ENCODE peak calls at places on chromosome 14, in nine cellular contexts. One of them, this sample, is unnamed.

GRCh38 chr14:78358631-78359030 is 188.5 kb downstream of the NRXN3 start:
- DNase-seq in A549: no peak
- DNase-seq in fibroblast of the aortic adventitia: no peak
- DNase-seq in endothelial cell: no peak
- DNase-seq in ovary: no peak
- DNase-seq in IMR-90: no peak
- DNase-seq in chondrocyte: no peak
- DNase-seq in left ventricle myocardium inferior: no peak
- DNase-seq in AG10803: no peak
- DNase-seq in this sample: no peak

GRCh38 chr14:22394616-22395015 is 194.4 kb downstream of the DAD1 start:
- DNase-seq in endothelial cell: no peak
- DNase-seq in AG10803: no peak
- DNase-seq in chondrocyte: no peak
- DNase-seq in IMR-90: no peak
- DNase-seq in left ventricle myocardium inferior: no peak
- DNase-seq in A549: no peak
- DNase-seq in fibroblast of the aortic adventitia: no peak
- DNase-seq in ovary: no peak
- DNase-seq in this sample: no peak

GRCh38 chr14:104443391-104444158 is 136.0 kb upstream of the C14orf180 start:
- DNase-seq in chondrocyte: no peak
- DNase-seq in ovary: peak
- DNase-seq in A549: no peak
- DNase-seq in endothelial cell: no peak
- DNase-seq in AG10803: no peak
- DNase-seq in IMR-90: no peak
- DNase-seq in left ventricle myocardium inferior: no peak
- DNase-seq in fibroblast of the aortic adventitia: no peak
- DNase-seq in this sample: no peak

GRCh38 chr14:101072945-101073597 is 169.5 kb upstream of the RTL1 start:
- DNase-seq in endothelial cell: peak
- DNase-seq in ovary: peak
- DNase-seq in AG10803: peak
- DNase-seq in left ventricle myocardium inferior: no peak
- DNase-seq in A549: peak
- DNase-seq in fibroblast of the aortic adventitia: peak
- DNase-seq in chondrocyte: peak
- DNase-seq in IMR-90: peak
- DNase-seq in this sample: peak

GRCh38 chr14:30614155-30614554 is 8.0 kb upstream of the SCFD1 start:
- DNase-seq in ovary: no peak
- DNase-seq in fibroblast of the aortic adventitia: no peak
- DNase-seq in A549: no peak
- DNase-seq in IMR-90: no peak
- DNase-seq in AG10803: no peak
- DNase-seq in left ventricle myocardium inferior: no peak
- DNase-seq in endothelial cell: no peak
- DNase-seq in chondrocyte: no peak
- DNase-seq in this sample: no peak

GRCh38 chr14:80575763-80576162 is 364.5 kb upstream of the DIO2 start:
- DNase-seq in left ventricle myocardium inferior: no peak
- DNase-seq in fibroblast of the aortic adventitia: no peak
- DNase-seq in ovary: no peak
- DNase-seq in endothelial cell: no peak
- DNase-seq in IMR-90: no peak
- DNase-seq in chondrocyte: no peak
- DNase-seq in A549: no peak
- DNase-seq in AG10803: no peak
- DNase-seq in this sample: no peak

GRCh38 chr14:88327497-88327896 is 4.4 kb upstream of the KCNK10 start:
- DNase-seq in fibroblast of the aortic adventitia: no peak
- DNase-seq in AG10803: no peak
- DNase-seq in chondrocyte: no peak
- DNase-seq in endothelial cell: no peak
- DNase-seq in A549: no peak
- DNase-seq in IMR-90: no peak
- DNase-seq in ovary: no peak
- DNase-seq in left ventricle myocardium inferior: no peak
- DNase-seq in this sample: no peak

GRCh38 chr14:31326111-31326510 is 94.2 kb downstream of the HEATR5A start:
- DNase-seq in chondrocyte: no peak
- DNase-seq in endothelial cell: no peak
- DNase-seq in A549: no peak
- DNase-seq in IMR-90: peak
- DNase-seq in fibroblast of the aortic adventitia: peak
- DNase-seq in AG10803: peak
- DNase-seq in ovary: no peak
- DNase-seq in left ventricle myocardium inferior: no peak
- DNase-seq in this sample: no peak

GRCh38 chr14:56953884-56954283 is 143.6 kb upstream of the OTX2 start:
- DNase-seq in fibroblast of the aortic adventitia: no peak
- DNase-seq in IMR-90: no peak
- DNase-seq in ovary: no peak
- DNase-seq in left ventricle myocardium inferior: no peak
- DNase-seq in AG10803: no peak
- DNase-seq in A549: no peak
- DNase-seq in chondrocyte: no peak
- DNase-seq in endothelial cell: peak
- DNase-seq in this sample: no peak

GRCh38 chr14:62066304-62066703 is 304.1 kb downstream of the SNAPC1 start:
- DNase-seq in A549: no peak
- DNase-seq in fibroblast of the aortic adventitia: no peak
- DNase-seq in left ventricle myocardium inferior: no peak
- DNase-seq in IMR-90: peak
- DNase-seq in ovary: no peak
- DNase-seq in AG10803: peak
- DNase-seq in chondrocyte: no peak
- DNase-seq in endothelial cell: no peak
- DNase-seq in this sample: peak

GRCh38 chr14:61673305-61673704 is 22.0 kb upstream of the HIF1A start:
- DNase-seq in endothelial cell: no peak
- DNase-seq in chondrocyte: no peak
- DNase-seq in A549: no peak
- DNase-seq in IMR-90: no peak
- DNase-seq in ovary: no peak
- DNase-seq in left ventricle myocardium inferior: no peak
- DNase-seq in fibroblast of the aortic adventitia: no peak
- DNase-seq in AG10803: no peak
- DNase-seq in this sample: no peak

GRCh38 chr14:32933623-32933942 is 5.1 kb upstream of the NPAS3 start:
- DNase-seq in fibroblast of the aortic adventitia: peak
- DNase-seq in endothelial cell: no peak
- DNase-seq in AG10803: peak
- DNase-seq in left ventricle myocardium inferior: no peak
- DNase-seq in IMR-90: no peak
- DNase-seq in ovary: no peak
- DNase-seq in chondrocyte: no peak
- DNase-seq in A549: no peak
- DNase-seq in this sample: peak
- TF ChIP-seq CTCF in fibroblast of the aortic adventitia: peak
- TF ChIP-seq CTCF in endothelial cell: no peak
- TF ChIP-seq CTCF in AG10803: peak
- TF ChIP-seq CTCF in left ventricle myocardium inferior: no peak
- TF ChIP-seq CTCF in IMR-90: peak
- TF ChIP-seq CTCF in ovary: no peak
- TF ChIP-seq CTCF in chondrocyte: peak
- TF ChIP-seq CTCF in A549: no peak
- TF ChIP-seq CTCF in this sample: peak

DNA sequence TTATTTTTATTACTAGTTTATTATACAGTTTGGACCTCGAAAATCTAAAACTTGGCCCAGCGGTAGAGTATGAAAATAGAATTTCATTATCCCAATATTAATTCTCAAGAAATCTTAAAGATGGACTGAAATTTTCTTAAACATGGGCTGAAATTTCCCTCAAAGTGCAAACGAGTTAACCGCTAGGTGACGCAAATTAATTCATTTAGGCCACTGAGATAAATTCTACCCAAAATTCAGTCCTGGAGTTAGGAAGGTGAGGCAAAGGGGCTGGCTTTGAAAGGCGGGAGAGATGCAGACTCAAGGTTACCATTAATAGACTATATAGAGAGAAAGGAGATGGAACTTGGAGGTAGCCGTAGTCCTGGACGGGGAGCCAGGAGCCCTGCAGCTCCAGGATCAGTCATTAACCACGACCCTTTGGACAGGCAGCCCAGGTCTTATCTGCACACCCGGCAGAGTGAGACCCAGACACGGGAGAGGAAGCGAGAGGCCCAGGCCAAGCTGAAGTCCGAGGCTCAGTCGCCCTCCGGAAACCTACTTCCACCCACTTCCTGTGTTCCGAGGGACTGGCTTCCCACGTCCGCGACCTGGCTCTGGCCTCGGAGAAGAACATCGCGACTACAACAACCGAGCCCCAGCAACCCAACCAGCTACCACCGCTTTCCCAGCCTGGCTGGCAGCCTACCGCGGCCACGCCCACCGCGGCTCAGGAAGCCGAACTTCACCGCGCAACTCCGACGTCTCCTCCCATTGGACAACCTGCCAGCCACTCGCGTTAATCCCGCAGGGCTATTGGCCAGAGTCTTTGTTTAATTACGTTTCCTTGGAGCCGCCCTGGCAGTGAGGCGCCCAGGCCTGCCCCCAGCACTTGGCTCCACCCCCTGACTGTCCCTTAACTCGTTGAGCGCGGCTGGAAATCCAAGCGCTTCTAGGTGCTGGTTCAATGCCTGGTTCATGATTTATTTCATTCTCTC is at the start of gene EFCAB11:
- DNase-seq in AG10803: peak
- DNase-seq in chondrocyte: peak
- DNase-seq in ovary: peak
- DNase-seq in left ventricle myocardium inferior: peak
- DNase-seq in IMR-90: peak
- DNase-seq in A549: peak
- DNase-seq in endothelial cell: peak
- DNase-seq in fibroblast of the aortic adventitia: peak
- DNase-seq in this sample: peak
- TF ChIP-seq CTCF in AG10803: no peak
- TF ChIP-seq CTCF in chondrocyte: peak
- TF ChIP-seq CTCF in ovary: no peak
- TF ChIP-seq CTCF in left ventricle myocardium inferior: no peak
- TF ChIP-seq CTCF in IMR-90: peak
- TF ChIP-seq CTCF in A549: peak
- TF ChIP-seq CTCF in endothelial cell: peak
- TF ChIP-seq CTCF in fibroblast of the aortic adventitia: peak
- TF ChIP-seq CTCF in this sample: peak

GRCh38 chr14:74973003-74973614 is 17.7 kb upstream of the PGF start:
- DNase-seq in left ventricle myocardium inferior: peak
- DNase-seq in fibroblast of the aortic adventitia: no peak
- DNase-seq in AG10803: no peak
- DNase-seq in endothelial cell: peak
- DNase-seq in chondrocyte: no peak
- DNase-seq in IMR-90: peak
- DNase-seq in A549: no peak
- DNase-seq in ovary: no peak
- DNase-seq in this sample: no peak

GRCh38 chr14:74976264-74977113 is 21.1 kb upstream of the PGF start:
- DNase-seq in A549: no peak
- DNase-seq in chondrocyte: no peak
- DNase-seq in fibroblast of the aortic adventitia: no peak
- DNase-seq in AG10803: no peak
- DNase-seq in IMR-90: no peak
- DNase-seq in left ventricle myocardium inferior: no peak
- DNase-seq in ovary: no peak
- DNase-seq in endothelial cell: no peak
- DNase-seq in this sample: no peak

GRCh38 chr14:74973905-74974363 is 18.5 kb upstream of the PGF start:
- DNase-seq in A549: no peak
- DNase-seq in endothelial cell: no peak
- DNase-seq in AG10803: no peak
- DNase-seq in left ventricle myocardium inferior: no peak
- DNase-seq in chondrocyte: no peak
- DNase-seq in ovary: no peak
- DNase-seq in fibroblast of the aortic adventitia: no peak
- DNase-seq in IMR-90: no peak
- DNase-seq in this sample: no peak

GRCh38 chr14:74975059-74975810 is 19.8 kb upstream of the PGF start:
- DNase-seq in ovary: peak
- DNase-seq in IMR-90: no peak
- DNase-seq in fibroblast of the aortic adventitia: peak
- DNase-seq in endothelial cell: no peak
- DNase-seq in AG10803: no peak
- DNase-seq in left ventricle myocardium inferior: peak
- DNase-seq in A549: no peak
- DNase-seq in chondrocyte: no peak
- DNase-seq in this sample: no peak

GRCh38 chr14:74974364-74975058 is 19.1 kb upstream of the PGF start:
- DNase-seq in ovary: no peak
- DNase-seq in A549: no peak
- DNase-seq in IMR-90: no peak
- DNase-seq in endothelial cell: no peak
- DNase-seq in AG10803: no peak
- DNase-seq in chondrocyte: no peak
- DNase-seq in left ventricle myocardium inferior: peak
- DNase-seq in fibroblast of the aortic adventitia: no peak
- DNase-seq in this sample: no peak
- TF ChIP-seq CTCF in ovary: no peak
- TF ChIP-seq CTCF in A549: no peak
- TF ChIP-seq CTCF in IMR-90: no peak
- TF ChIP-seq CTCF in endothelial cell: no peak
- TF ChIP-seq CTCF in AG10803: no peak
- TF ChIP-seq CTCF in chondrocyte: no peak
- TF ChIP-seq CTCF in left ventricle myocardium inferior: no peak
- TF ChIP-seq CTCF in fibroblast of the aortic adventitia: no peak
- TF ChIP-seq CTCF in this sample: no peak

GRCh38 chr14:91898256-91898843 is 31.0 kb upstream of the TC2N start:
- DNase-seq in AG10803: no peak
- DNase-seq in ovary: no peak
- DNase-seq in fibroblast of the aortic adventitia: no peak
- DNase-seq in left ventricle myocardium inferior: no peak
- DNase-seq in endothelial cell: no peak
- DNase-seq in chondrocyte: no peak
- DNase-seq in A549: no peak
- DNase-seq in IMR-90: no peak
- DNase-seq in this sample: no peak

GRCh38 chr14:91899777-91900176 is 32.4 kb upstream of the TC2N start:
- DNase-seq in ovary: no peak
- DNase-seq in IMR-90: no peak
- DNase-seq in endothelial cell: no peak
- DNase-seq in AG10803: no peak
- DNase-seq in left ventricle myocardium inferior: no peak
- DNase-seq in fibroblast of the aortic adventitia: peak
- DNase-seq in chondrocyte: no peak
- DNase-seq in A549: no peak
- DNase-seq in this sample: no peak

GRCh38 chr14:91901449-91902250 is 34.3 kb upstream of the TC2N start:
- DNase-seq in ovary: peak
- DNase-seq in A549: no peak
- DNase-seq in endothelial cell: no peak
- DNase-seq in AG10803: peak
- DNase-seq in chondrocyte: no peak
- DNase-seq in IMR-90: no peak
- DNase-seq in fibroblast of the aortic adventitia: peak
- DNase-seq in left ventricle myocardium inferior: peak
- DNase-seq in this sample: no peak

GRCh38 chr14:91897121-91897701 is 29.9 kb upstream of the TC2N start:
- DNase-seq in IMR-90: peak
- DNase-seq in ovary: no peak
- DNase-seq in left ventricle myocardium inferior: peak
- DNase-seq in A549: no peak
- DNase-seq in fibroblast of the aortic adventitia: peak
- DNase-seq in chondrocyte: no peak
- DNase-seq in AG10803: peak
- DNase-seq in endothelial cell: no peak
- DNase-seq in this sample: peak

GRCh38 chr14:91899213-91899612 is 31.9 kb upstream of the TC2N start:
- DNase-seq in A549: no peak
- DNase-seq in left ventricle myocardium inferior: no peak
- DNase-seq in AG10803: no peak
- DNase-seq in chondrocyte: no peak
- DNase-seq in ovary: no peak
- DNase-seq in endothelial cell: no peak
- DNase-seq in fibroblast of the aortic adventitia: no peak
- DNase-seq in IMR-90: no peak
- DNase-seq in this sample: no peak
- TF ChIP-seq CTCF in A549: no peak
- TF ChIP-seq CTCF in left ventricle myocardium inferior: no peak
- TF ChIP-seq CTCF in AG10803: no peak
- TF ChIP-seq CTCF in chondrocyte: no peak
- TF ChIP-seq CTCF in ovary: no peak
- TF ChIP-seq CTCF in endothelial cell: no peak
- TF ChIP-seq CTCF in fibroblast of the aortic adventitia: no peak
- TF ChIP-seq CTCF in IMR-90: no peak
- TF ChIP-seq CTCF in this sample: no peak